ENCODE peak calls at places on chromosome 11, in seven cellular contexts. C, F, A, J, U, E and R are unnamed samples.

GRCh38 chr11:74754507-74755255 is 6.0 kb downstream of the RNF169 start:
- DNase-seq in C (no peak), F (no peak), A (no peak), J (no peak), U (no peak), E (no peak), R (no peak)

GRCh38 chr11:7089328-7090251 is 792 bp downstream of the RBMXL2 start:
- DNase-seq in C (no peak), F (no peak), A (no peak), J (no peak), U (no peak), E (no peak), R (no peak)

GRCh38 chr11:40188848-40189247 is 1270.6 kb downstream of the LRRC4C start:
- DNase-seq in C (peak), F (peak), A (peak), J (no peak), U (peak), E (no peak), R (peak)

GRCh38 chr11:64245797-64246623 is 733 bp downstream of the PPP1R14B start:
- DNase-seq in C (peak), F (peak), A (peak), J (peak), U (peak), E (peak), R (peak)

GRCh38 chr11:40247023-40247422 is 1212.4 kb downstream of the LRRC4C start:
- DNase-seq in C (no peak), F (no peak), A (no peak), J (no peak), U (no peak), E (no peak), R (no peak)

GRCh38 chr11:14907411-14908213 is 15.6 kb upstream of the CYP2R1 start:
- DNase-seq in C (peak), F (peak), A (peak), J (peak), U (peak), E (peak), R (peak)

GRCh38 chr11:37313266-37313665 is 715.2 kb upstream of the RAG2 start:
- DNase-seq in C (no peak), F (no peak), A (no peak), J (no peak), U (no peak), E (no peak), R (no peak)

GRCh38 chr11:71495286-71496090 is 31.6 kb upstream of the KRTAP5-7 start:
- DNase-seq in C (peak), F (no peak), A (no peak), J (no peak), U (peak), E (no peak), R (no peak)

GRCh38 chr11:130645164-130645859 is 196.9 kb downstream of the ADAMTS15 start:
- DNase-seq in C (no peak), F (no peak), A (no peak), J (no peak), U (no peak), E (no peak), R (no peak)

GRCh38 chr11:31601635-31602282 is 92.2 kb downstream of the ELP4 start:
- DNase-seq in C (no peak), F (no peak), A (no peak), J (no peak), U (no peak), E (no peak), R (no peak)

GRCh38 chr11:72626637-72626936 is 47.6 kb downstream of the PDE2A start:
- DNase-seq in C (no peak), F (no peak), A (no peak), J (no peak), U (no peak), E (no peak), R (no peak)

GRCh38 chr11:45580399-45580798 is 85.0 kb downstream of the CHST1 start:
- DNase-seq in C (no peak), F (no peak), A (no peak), J (no peak), U (no peak), E (no peak), R (no peak)

GRCh38 chr11:45917623-45918330 is at the start of gene PEX16:
- DNase-seq in C (peak), F (peak), A (peak), J (peak), U (peak), E (peak), R (peak)

GRCh38 chr11:32118025-32118974 is 27.4 kb downstream of the RCN1 start:
- DNase-seq in C (peak), F (peak), A (no peak), J (no peak), U (no peak), E (no peak), R (no peak)

GRCh38 chr11:44066732-44067131 is 662 bp downstream of the ACCS start:
- DNase-seq in C (no peak), F (no peak), A (no peak), J (peak), U (no peak), E (peak), R (no peak)

GRCh38 chr11:101955701-101956100 is 39.4 kb upstream of the ANGPTL5 start:
- DNase-seq in C (no peak), F (no peak), A (no peak), J (no peak), U (no peak), E (no peak), R (no peak)

GRCh38 chr11:34426766-34427170 is 12.0 kb upstream of the CAT start:
- DNase-seq in C (no peak), F (no peak), A (no peak), J (no peak), U (no peak), E (no peak), R (no peak)

GRCh38 chr11:120564573-120565301 is 53.2 kb downstream of the GRIK4 start:
- DNase-seq in C (peak), F (no peak), A (no peak), J (no peak), U (no peak), E (no peak), R (peak)

DNA sequence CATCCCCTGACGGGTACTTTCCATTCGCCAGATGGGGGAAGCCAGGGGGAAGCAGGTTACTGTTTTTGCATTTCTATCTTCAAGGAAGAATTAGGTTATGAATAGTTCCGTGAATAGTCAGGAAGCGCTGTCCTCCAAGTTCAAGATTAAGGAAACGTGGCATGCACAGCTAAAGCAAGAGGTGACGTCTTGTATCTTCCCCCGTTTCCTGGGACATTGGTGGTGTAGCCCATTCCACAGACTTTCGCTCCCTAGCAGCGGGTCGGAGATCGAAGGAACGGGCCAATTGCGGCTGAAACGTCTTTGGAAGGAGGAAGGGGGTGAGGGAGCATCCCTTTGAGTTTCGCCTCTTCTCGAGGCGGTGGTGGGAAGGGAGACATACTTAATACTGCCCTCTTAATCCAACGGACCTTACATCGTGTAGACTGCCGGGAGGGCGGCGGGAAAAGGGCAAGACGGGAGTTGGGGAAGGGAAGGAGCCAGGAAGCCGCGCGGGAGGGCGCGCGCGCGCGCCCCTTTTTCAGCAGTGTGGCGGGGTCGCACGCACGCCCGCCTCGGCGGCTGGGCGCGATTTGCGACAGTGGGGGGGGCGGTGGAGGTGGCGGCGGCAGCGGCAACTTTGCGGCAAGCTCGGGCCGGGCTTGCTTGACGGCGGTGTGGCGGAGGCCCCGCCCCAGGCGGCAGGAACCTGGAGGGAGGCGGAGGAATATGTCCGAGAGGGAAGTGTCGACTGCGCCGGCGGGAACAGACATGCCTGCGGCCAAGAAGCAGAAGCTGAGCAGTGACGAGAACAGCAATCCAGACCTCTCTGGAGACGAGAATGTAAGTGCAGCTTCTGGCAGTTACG is at the start of gene EED:
- DNase-seq in C (peak), F (peak), A (peak), J (peak), U (peak), E (peak), R (peak)
- TF ChIP-seq CTCF in C (no peak), F (peak), A (no peak), J (no peak), U (no peak), E (peak), R (peak)

GRCh38 chr11:66069715-66070603 is at the start of gene PACS1:
- DNase-seq in C (peak), F (peak), A (peak), J (peak), U (peak), E (peak), R (peak)
- TF ChIP-seq POLR2A in C (peak), F (no peak), A (peak), J (no peak), U (no peak), E (peak), R (no peak)

GRCh38 chr11:8766043-8766992 is 83.7 kb downstream of the RPL27A start:
- DNase-seq in C (peak), F (no peak), A (no peak), J (no peak), U (peak), E (no peak), R (no peak)

GRCh38 chr11:8765294-8765693 is 82.7 kb downstream of the RPL27A start:
- DNase-seq in C (no peak), F (peak), A (no peak), J (no peak), U (no peak), E (no peak), R (no peak)

GRCh38 chr11:8767466-8768142 is 85.0 kb downstream of the RPL27A start:
- DNase-seq in C (peak), F (no peak), A (no peak), J (no peak), U (peak), E (no peak), R (no peak)

GRCh38 chr11:8766993-8767374 is 84.4 kb downstream of the RPL27A start:
- DNase-seq in C (peak), F (no peak), A (no peak), J (no peak), U (no peak), E (no peak), R (peak)

DNA sequence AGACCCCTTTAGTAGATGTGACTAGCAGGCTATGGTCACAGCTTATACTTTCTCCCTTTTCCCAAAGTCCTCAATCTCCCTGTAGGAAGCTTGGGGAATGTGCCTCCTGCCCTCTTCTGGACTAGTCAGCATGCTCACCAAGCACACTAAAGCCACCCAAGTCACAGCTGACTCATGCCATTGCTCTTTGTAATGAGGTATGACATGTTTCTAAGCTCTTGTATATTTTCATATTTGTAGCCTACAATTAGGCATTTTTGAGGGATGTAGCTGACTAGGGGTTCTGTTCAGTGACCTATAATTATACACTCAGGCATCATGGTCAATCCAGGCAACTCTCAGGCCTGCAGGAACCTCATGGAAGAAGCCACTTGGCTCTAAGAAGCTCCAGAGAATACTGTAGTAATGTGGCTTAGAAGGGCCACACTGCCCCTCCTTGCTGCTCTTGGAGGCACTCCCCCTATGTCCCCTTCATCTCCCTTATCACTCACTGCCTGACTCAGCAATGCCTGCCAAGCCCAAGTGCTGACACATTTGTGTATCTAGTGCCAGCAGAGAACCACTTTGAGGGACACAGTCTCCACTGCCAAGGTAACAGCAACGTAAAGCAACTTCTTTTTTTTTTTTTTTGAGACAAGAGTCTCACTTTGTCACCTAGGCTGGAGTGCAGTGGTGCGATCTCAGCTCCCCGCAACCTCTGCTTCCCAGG is 86.2 kb downstream of the RPL27A start:
- DNase-seq in C (peak), F (peak), A (peak), J (no peak), U (peak), E (no peak), R (no peak)
- TF ChIP-seq CTCF in C (no peak), F (peak), A (no peak), J (no peak), U (no peak), E (no peak), R (no peak)

GRCh38 chr11:3382613-3383275 is 3.8 kb upstream of the ZNF195 start:
- DNase-seq in C (no peak), F (no peak), A (no peak), J (no peak), U (no peak), E (peak), R (no peak)

GRCh38 chr11:3378426-3379423 is at the start of gene ZNF195:
- DNase-seq in C (peak), F (peak), A (peak), J (peak), U (peak), E (peak), R (peak)

GRCh38 chr11:3380706-3381570 is 2.0 kb upstream of the ZNF195 start:
- DNase-seq in C (no peak), F (no peak), A (no peak), J (no peak), U (no peak), E (no peak), R (no peak)

GRCh38 chr11:3381794-3382193 is 2.8 kb upstream of the ZNF195 start:
- DNase-seq in C (no peak), F (no peak), A (no peak), J (no peak), U (no peak), E (no peak), R (no peak)
- TF ChIP-seq POLR2A in C (no peak), F (no peak), A (no peak), J (no peak), U (no peak), E (no peak), R (no peak)

GRCh38 chr11:117910525-117910924 is 18.7 kb downstream of the TMPRSS13 start:
- DNase-seq in C (no peak), F (no peak), A (peak), J (no peak), U (no peak), E (no peak), R (no peak)
- TF ChIP-seq CTCF in C (no peak), F (no peak), A (no peak), J (no peak), U (no peak), E (no peak), R (no peak)

GRCh38 chr11:119414734-119415133 is 8.2 kb downstream of the THY1 start:
- DNase-seq in C (no peak), F (no peak), A (no peak), J (no peak), U (no peak), E (no peak), R (no peak)
- TF ChIP-seq POLR2A in C (no peak), F (no peak), A (no peak), J (no peak), U (no peak), E (no peak), R (no peak)

GRCh38 chr11:117985953-117986887 is at the start of gene IL10RA:
- DNase-seq in C (peak), F (peak), A (peak), J (peak), U (peak), E (peak), R (no peak)
- TF ChIP-seq CTCF in C (no peak), F (no peak), A (no peak), J (no peak), U (no peak), E (no peak), R (no peak)

GRCh38 chr11:60923800-60924109 is 505 bp upstream of the TMEM132A start:
- DNase-seq in C (no peak), F (no peak), A (no peak), J (no peak), U (no peak), E (no peak), R (no peak)

GRCh38 chr11:60923326-60923725 is 934 bp upstream of the TMEM132A start:
- DNase-seq in C (no peak), F (no peak), A (no peak), J (no peak), U (no peak), E (no peak), R (no peak)

GRCh38 chr11:60924906-60925684 is 835 bp downstream of the TMEM132A start:
- DNase-seq in C (no peak), F (no peak), A (no peak), J (no peak), U (no peak), E (no peak), R (no peak)

GRCh38 chr11:60922906-60923305 is 1.4 kb upstream of the TMEM132A start:
- DNase-seq in C (no peak), F (no peak), A (no peak), J (no peak), U (no peak), E (no peak), R (no peak)

DNA sequence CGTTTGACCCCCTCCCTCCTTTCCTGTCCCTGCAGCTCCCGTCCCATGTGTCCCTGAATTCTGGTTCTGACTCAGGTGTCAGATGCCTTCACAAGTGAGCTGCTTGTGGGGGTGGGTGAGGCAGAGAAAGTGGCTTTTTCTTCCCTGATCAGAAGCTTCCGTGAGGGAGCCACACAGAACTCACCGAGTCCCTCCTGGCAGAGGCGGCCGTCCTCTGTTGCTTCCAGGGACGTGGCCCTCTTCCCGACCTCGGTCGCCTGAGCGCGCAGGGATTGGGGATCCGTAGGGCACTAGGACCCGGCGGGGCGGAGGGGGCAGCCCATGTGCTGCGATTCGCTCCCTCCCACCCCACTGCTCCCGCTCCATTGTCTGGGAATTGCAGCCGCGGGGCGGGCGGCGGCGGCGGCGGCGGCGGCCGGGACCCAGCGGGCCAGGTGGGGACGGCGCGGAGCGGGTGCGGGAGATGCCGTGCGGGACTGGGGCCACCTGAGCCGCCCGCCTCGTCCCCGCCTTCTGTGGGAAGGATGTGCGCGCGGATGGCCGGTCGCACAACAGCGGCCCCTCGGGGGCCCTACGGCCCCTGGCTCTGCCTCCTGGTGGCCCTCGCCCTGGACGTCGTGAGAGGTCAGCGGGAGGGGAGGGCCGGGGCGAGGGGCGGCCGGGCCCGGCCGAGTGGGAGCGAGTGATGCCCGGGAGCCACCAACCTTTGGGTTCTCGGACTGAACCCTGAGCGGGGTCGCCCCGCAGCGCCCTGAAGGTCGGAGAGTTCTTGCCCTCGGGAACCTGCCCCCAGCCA is at the start of gene TMEM132A:
- DNase-seq in C (peak), F (peak), A (peak), J (peak), U (peak), E (peak), R (no peak)
- TF ChIP-seq POLR2A in C (peak), F (no peak), A (no peak), J (no peak), U (no peak), E (no peak), R (no peak)

GRCh38 chr11:11493698-11494097 is 128.1 kb downstream of the GALNT18 start:
- DNase-seq in C (no peak), F (no peak), A (no peak), J (no peak), U (no peak), E (no peak), R (no peak)
- TF ChIP-seq CTCF in C (no peak), F (no peak), A (no peak), J (no peak), U (no peak), E (no peak), R (no peak)